ENCODE peak calls at places on chromosome 16, in six cellular contexts. J is mammary epithelial cell; R is ascending aorta; M is dorsolateral prefrontal cortex; I is CD4-positive, alpha-beta memory T cell; W is PC-9. H is an unnamed sample. For H3K27me3, the result is how much of the 10 kb centered on the place peaks cover.

GRCh38 chr16:49557070-49557446 is 183.5 kb downstream of the C16orf78 start:
- DNase-seq in J (no peak), R (no peak), M (no peak), I (no peak), W (no peak), H (peak)

GRCh38 chr16:22789281-22789945 is 24.5 kb upstream of the HS3ST2 start:
- DNase-seq in J (peak), R (no peak), M (no peak), I (no peak), W (peak), H (no peak)

GRCh38 chr16:4990415-4990814 is 32.3 kb downstream of the SEC14L5 start:
- DNase-seq in J (no peak), R (no peak), M (no peak), I (no peak), W (no peak), H (no peak)

GRCh38 chr16:87324411-87325275 is 7.5 kb upstream of the C16orf95 start:
- DNase-seq in J (no peak), R (no peak), M (no peak), I (no peak), W (no peak), H (peak)

GRCh38 chr16:17414421-17414820 is 56.3 kb downstream of the XYLT1 start:
- DNase-seq in J (no peak), R (no peak), M (no peak), I (no peak), W (no peak), H (no peak)

GRCh38 chr16:23748630-23749029 is 6.2 kb upstream of the CHP2 start:
- DNase-seq in J (no peak), R (no peak), M (no peak), I (no peak), W (no peak), H (no peak)

GRCh38 chr16:86010680-86011141 is 111.7 kb downstream of the IRF8 start:
- DNase-seq in J (no peak), R (no peak), M (no peak), I (no peak), W (no peak), H (no peak)

GRCh38 chr16:47059991-47060390 is 83.8 kb downstream of the NETO2 start:
- DNase-seq in J (no peak), R (no peak), M (no peak), I (no peak), W (no peak), H (no peak)

GRCh38 chr16:1871974-1872635 is at the start of gene MEIOB:
- DNase-seq in J (no peak), R (no peak), M (no peak), I (no peak), W (no peak), H (no peak)

GRCh38 chr16:88521674-88522073 is 48.5 kb upstream of the ZC3H18 start:
- DNase-seq in J (no peak), R (no peak), M (no peak), I (no peak), W (no peak), H (no peak)

GRCh38 chr16:86821933-86822332 is 243.6 kb downstream of the FOXL1 start:
- DNase-seq in J (no peak), R (no peak), M (no peak), I (no peak), W (no peak), H (no peak)

GRCh38 chr16:27330542-27330941 is 16.8 kb downstream of the IL4R start:
- DNase-seq in J (peak), R (no peak), M (peak), I (no peak), W (peak), H (no peak)

GRCh38 chr16:886084-886543 is 84.7 kb downstream of the LMF1 start:
- DNase-seq in J (no peak), R (no peak), M (peak), I (no peak), W (no peak), H (no peak)

GRCh38 chr16:76535-77272 is 1.3 kb upstream of the MPG start:
- DNase-seq in J (peak), R (peak), M (no peak), I (no peak), W (peak), H (peak)

GRCh38 chr16:57810197-57811024 is 8.1 kb upstream of the KIFC3 start:
- DNase-seq in J (peak), R (peak), M (peak), I (peak), W (peak), H (peak)

GRCh38 chr16:8620535-8620934 is 963 bp upstream of the METTL22 start:
- DNase-seq in J (peak), R (no peak), M (no peak), I (no peak), W (no peak), H (no peak)

GRCh38 chr16:57689772-57690558 is 4.6 kb upstream of the DRC7 start:
- DNase-seq in J (no peak), R (no peak), M (no peak), I (no peak), W (peak), H (no peak)

GRCh38 chr16:4688674-4689045 is 4.7 kb upstream of the NUDT16L1 start:
- DNase-seq in J (no peak), R (no peak), M (no peak), I (no peak), W (no peak), H (no peak)

GRCh38 chr16:11743308-11744074 is 834 bp upstream of the TXNDC11 start:
- DNase-seq in J (peak), R (peak), M (no peak), I (peak), W (peak), H (no peak)

GRCh38 chr16:56640076-56640475 is 1.6 kb downstream of the MT1A start:
- DNase-seq in J (no peak), R (no peak), M (no peak), I (no peak), W (peak), H (no peak)

GRCh38 chr16:56636616-56637413 is 1.7 kb upstream of the MT1A start:
- DNase-seq in J (no peak), R (no peak), M (no peak), I (no peak), W (peak), H (no peak)

GRCh38 chr16:56635441-56635967 is 3.0 kb upstream of the MT1A start:
- DNase-seq in J (no peak), R (no peak), M (no peak), I (no peak), W (no peak), H (no peak)

GRCh38 chr16:56639045-56639444 is 579 bp downstream of the MT1A start:
- DNase-seq in J (no peak), R (no peak), M (no peak), I (no peak), W (no peak), H (no peak)

DNA sequence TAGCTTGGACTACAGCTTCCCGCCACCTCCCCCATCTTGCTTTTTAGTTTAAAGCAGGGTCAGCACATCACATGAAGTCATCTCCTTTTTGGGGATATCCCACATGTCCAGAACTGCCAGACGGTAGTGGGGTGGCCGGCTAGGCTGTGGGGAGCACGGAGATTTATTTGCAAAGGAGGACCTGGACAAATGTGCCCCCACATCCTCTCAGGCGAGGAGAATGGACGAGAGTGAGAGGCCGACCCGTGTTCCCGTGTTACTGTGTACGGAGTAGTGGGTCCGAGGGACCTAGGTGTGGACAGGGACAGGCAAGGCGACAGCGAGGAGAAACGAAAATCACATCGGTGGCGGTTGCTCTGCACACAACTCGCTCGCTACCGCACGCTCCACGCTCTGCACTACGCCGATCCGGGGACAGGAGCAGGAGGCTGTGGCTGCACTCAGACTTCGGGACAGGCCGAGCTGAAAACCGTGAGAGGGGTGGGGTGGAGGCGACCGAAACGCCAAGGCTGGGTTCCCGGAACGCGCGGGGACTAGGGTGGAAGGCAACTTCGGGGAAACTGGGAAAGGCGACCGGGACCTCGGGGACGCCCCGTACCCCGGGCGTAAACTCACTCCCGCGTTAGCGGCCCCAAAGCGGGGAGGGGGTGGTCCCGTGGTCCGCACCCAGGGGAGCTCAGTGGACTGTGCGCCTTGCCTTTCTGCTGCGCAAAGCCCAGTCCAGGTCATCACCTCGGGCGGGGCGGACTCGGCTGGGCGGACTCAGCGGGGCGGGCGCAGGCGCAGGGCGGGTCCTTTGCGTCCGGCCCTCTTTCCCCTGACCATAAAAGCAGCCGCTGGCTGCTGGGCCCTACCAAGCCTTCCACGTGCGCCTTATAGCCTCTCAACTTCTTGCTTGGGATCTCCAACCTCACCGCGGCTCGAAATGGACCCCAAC is at the start of gene MT1A:
- DNase-seq in J (no peak), R (peak), M (no peak), I (no peak), W (no peak), H (no peak)
- H3K4me3 ChIP-seq in J (no peak), R (peak), M (peak), I (no peak), W (no peak), H (no peak)

GRCh38 chr16:13958438-13958837 is 38.5 kb downstream of the ERCC4 start:
- DNase-seq in J (no peak), R (no peak), M (no peak), I (no peak), W (no peak), H (no peak)

GRCh38 chr16:13961099-13961811 is 41.3 kb downstream of the ERCC4 start:
- DNase-seq in J (no peak), R (no peak), M (no peak), I (no peak), W (no peak), H (no peak)

GRCh38 chr16:13957197-13958078 is 37.5 kb downstream of the ERCC4 start:
- DNase-seq in J (peak), R (no peak), M (peak), I (no peak), W (peak), H (no peak)

GRCh38 chr16:13962232-13962631 is 42.3 kb downstream of the ERCC4 start:
- DNase-seq in J (no peak), R (no peak), M (no peak), I (no peak), W (no peak), H (no peak)

DNA sequence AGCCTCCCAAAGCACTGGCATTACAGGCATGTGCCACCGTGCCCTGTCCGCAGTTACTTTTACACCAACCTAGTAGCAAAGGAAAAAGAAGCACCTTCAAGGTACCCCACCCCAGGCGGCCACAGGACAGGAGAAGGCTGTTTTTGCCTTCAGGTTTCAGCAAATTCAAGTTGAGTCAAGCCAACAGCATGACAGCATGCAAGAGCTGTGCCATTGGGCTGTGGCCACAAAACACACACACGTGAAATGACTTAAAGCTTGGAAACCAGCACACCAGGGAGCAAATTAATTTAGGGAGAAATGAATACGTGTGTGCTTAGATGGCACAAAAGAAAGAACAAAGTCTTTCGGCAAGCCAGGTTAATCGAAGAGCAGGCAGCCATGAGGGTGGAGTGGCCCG is 39.7 kb downstream of the ERCC4 start:
- DNase-seq in J (no peak), R (no peak), M (no peak), I (no peak), W (no peak), H (no peak)
- H3K27ac ChIP-seq in J (no peak), R (no peak), M (no peak), I (no peak), W (peak), H (no peak)

DNA sequence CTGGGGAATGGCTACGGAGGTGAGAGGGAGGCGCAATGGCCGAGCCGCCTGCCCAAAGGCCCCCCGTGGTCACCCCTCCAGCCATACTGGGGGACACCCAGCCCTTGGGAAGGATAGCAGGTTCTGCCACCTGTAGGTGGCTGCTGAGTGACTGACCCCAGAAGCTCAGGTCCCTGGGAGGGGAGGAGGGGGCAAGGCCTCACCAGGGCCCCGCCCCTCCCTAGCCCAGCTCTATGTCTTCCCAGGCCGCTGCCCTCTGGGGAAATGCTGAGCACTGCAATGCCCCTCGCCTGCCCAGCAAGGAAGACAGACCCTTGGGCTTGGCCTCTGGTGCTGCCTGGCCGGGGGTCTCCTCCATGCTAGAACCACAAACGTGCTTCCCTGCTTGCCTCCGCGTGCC is 11.4 kb upstream of the CLDN9 start:
- DNase-seq in J (no peak), R (no peak), M (no peak), I (peak), W (no peak), H (peak)
- H3K27me3 ChIP-seq in J (under half), R (under half), M (under half), I (under half), W (under half), H (under half)

DNA sequence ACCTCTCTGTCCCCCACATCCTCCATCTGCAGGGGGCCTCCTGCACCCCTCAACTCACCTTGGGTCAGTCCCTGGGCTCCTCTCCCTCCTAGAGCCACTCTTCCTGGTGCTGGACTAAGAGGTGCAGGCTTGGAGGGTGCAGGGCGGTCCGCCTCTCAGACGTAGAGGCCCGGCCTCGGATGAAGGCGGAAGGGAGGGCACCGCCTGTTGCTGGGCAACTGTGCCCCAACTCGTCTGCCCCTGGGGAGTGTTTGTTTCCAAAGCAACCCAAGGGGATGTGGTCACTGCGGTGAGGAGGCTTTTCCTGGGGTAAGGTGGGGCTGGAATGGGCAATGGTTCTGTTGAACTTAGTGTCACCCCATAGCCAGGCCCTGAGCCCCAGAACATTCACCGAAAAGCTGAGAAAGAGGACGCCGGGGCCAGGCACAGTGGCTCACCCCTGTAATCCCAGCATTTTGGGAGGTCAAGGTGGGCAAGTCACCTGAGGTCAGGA is at the start of gene C16orf54:
- DNase-seq in J (no peak), R (peak), M (no peak), I (peak), W (no peak), H (no peak)
- H3K4me3 ChIP-seq in J (no peak), R (no peak), M (no peak), I (peak), W (no peak), H (no peak)